ENCODE peak calls at places on chromosomes 1 and 21, in five cellular contexts. One of them, this sample, is unnamed.

GRCh38 chr1:10210841-10211804 is 753 bp downstream of the KIF1B start:
- DNase-seq in CD4-positive, alpha-beta T cell: no peak
- DNase-seq in A549: peak
- DNase-seq in tibial nerve: peak
- DNase-seq in neural progenitor cell: peak
- DNase-seq in this sample: peak

GRCh38 chr1:180192172-180192571 is 37.5 kb downstream of the QSOX1 start:
- DNase-seq in A549: no peak
- DNase-seq in CD4-positive, alpha-beta T cell: no peak
- DNase-seq in neural progenitor cell: no peak
- DNase-seq in tibial nerve: no peak
- DNase-seq in this sample: no peak

GRCh38 chr1:85624361-85624760 is 43.8 kb downstream of the CCN1 start:
- DNase-seq in A549: no peak
- DNase-seq in CD4-positive, alpha-beta T cell: no peak
- DNase-seq in tibial nerve: no peak
- DNase-seq in neural progenitor cell: no peak
- DNase-seq in this sample: no peak

GRCh38 chr21:46552865-46553379 is 52.0 kb downstream of the S100B start:
- DNase-seq in A549: no peak
- DNase-seq in neural progenitor cell: no peak
- DNase-seq in tibial nerve: no peak
- DNase-seq in CD4-positive, alpha-beta T cell: no peak
- DNase-seq in this sample: no peak

GRCh38 chr1:59703226-59703917 is 111.4 kb upstream of the HOOK1 start:
- DNase-seq in neural progenitor cell: no peak
- DNase-seq in CD4-positive, alpha-beta T cell: no peak
- DNase-seq in tibial nerve: no peak
- DNase-seq in A549: no peak
- DNase-seq in this sample: no peak

GRCh38 chr1:27940297-27940696 is 5.5 kb downstream of the SMPDL3B start:
- DNase-seq in tibial nerve: peak
- DNase-seq in neural progenitor cell: peak
- DNase-seq in A549: peak
- DNase-seq in CD4-positive, alpha-beta T cell: peak
- DNase-seq in this sample: no peak

GRCh38 chr1:41495171-41495948 is 10.9 kb upstream of the EDN2 start:
- DNase-seq in CD4-positive, alpha-beta T cell: no peak
- DNase-seq in neural progenitor cell: peak
- DNase-seq in A549: no peak
- DNase-seq in tibial nerve: no peak
- DNase-seq in this sample: no peak

GRCh38 chr1:236938745-236939144 is 65.5 kb downstream of the MT1HL1 start:
- DNase-seq in CD4-positive, alpha-beta T cell: no peak
- DNase-seq in A549: no peak
- DNase-seq in neural progenitor cell: no peak
- DNase-seq in tibial nerve: no peak
- DNase-seq in this sample: no peak

GRCh38 chr1:7267493-7267892 is 482.2 kb downstream of the CAMTA1 start:
- DNase-seq in CD4-positive, alpha-beta T cell: no peak
- DNase-seq in neural progenitor cell: no peak
- DNase-seq in A549: no peak
- DNase-seq in tibial nerve: no peak
- DNase-seq in this sample: no peak

GRCh38 chr1:66253330-66253921 is 280.5 kb upstream of the SGIP1 start:
- DNase-seq in neural progenitor cell: peak
- DNase-seq in A549: peak
- DNase-seq in tibial nerve: no peak
- DNase-seq in CD4-positive, alpha-beta T cell: no peak
- DNase-seq in this sample: peak

GRCh38 chr1:235632538-235633219 is 16.9 kb downstream of the GNG4 start:
- DNase-seq in CD4-positive, alpha-beta T cell: no peak
- DNase-seq in A549: no peak
- DNase-seq in tibial nerve: no peak
- DNase-seq in neural progenitor cell: peak
- DNase-seq in this sample: no peak

GRCh38 chr1:66503841-66504470 is 30.0 kb upstream of the SGIP1 start:
- DNase-seq in tibial nerve: no peak
- DNase-seq in CD4-positive, alpha-beta T cell: peak
- DNase-seq in neural progenitor cell: peak
- DNase-seq in A549: peak
- DNase-seq in this sample: peak

GRCh38 chr1:75725256-75725655 is 747 bp downstream of the ACADM start:
- DNase-seq in A549: no peak
- DNase-seq in tibial nerve: no peak
- DNase-seq in CD4-positive, alpha-beta T cell: no peak
- DNase-seq in neural progenitor cell: no peak
- DNase-seq in this sample: no peak

GRCh38 chr1:246875041-246876026 is 56.4 kb downstream of the AHCTF1 start:
- DNase-seq in neural progenitor cell: no peak
- DNase-seq in CD4-positive, alpha-beta T cell: no peak
- DNase-seq in A549: no peak
- DNase-seq in tibial nerve: no peak
- DNase-seq in this sample: peak

GRCh38 chr1:51792864-51793263 is 85.7 kb downstream of the NRDC start:
- DNase-seq in tibial nerve: no peak
- DNase-seq in CD4-positive, alpha-beta T cell: no peak
- DNase-seq in A549: no peak
- DNase-seq in neural progenitor cell: no peak
- DNase-seq in this sample: no peak

GRCh38 chr1:14788065-14788464 is 189.6 kb downstream of the KAZN start:
- DNase-seq in CD4-positive, alpha-beta T cell: no peak
- DNase-seq in A549: no peak
- DNase-seq in neural progenitor cell: no peak
- DNase-seq in tibial nerve: no peak
- DNase-seq in this sample: no peak

GRCh38 chr1:115624859-115625258 is 16.9 kb upstream of the VANGL1 start:
- DNase-seq in neural progenitor cell: no peak
- DNase-seq in A549: no peak
- DNase-seq in tibial nerve: no peak
- DNase-seq in CD4-positive, alpha-beta T cell: no peak
- DNase-seq in this sample: no peak

GRCh38 chr1:10161541-10162290 is 48.7 kb upstream of the KIF1B start:
- DNase-seq in tibial nerve: no peak
- DNase-seq in neural progenitor cell: no peak
- DNase-seq in CD4-positive, alpha-beta T cell: no peak
- DNase-seq in A549: no peak
- DNase-seq in this sample: no peak

GRCh38 chr1:237059244-237059643 is 17.3 kb downstream of the RYR2 start:
- DNase-seq in tibial nerve: no peak
- DNase-seq in A549: no peak
- DNase-seq in neural progenitor cell: no peak
- DNase-seq in CD4-positive, alpha-beta T cell: no peak
- DNase-seq in this sample: no peak

GRCh38 chr1:24464378-24464770 is 38.3 kb upstream of the RCAN3 start:
- DNase-seq in tibial nerve: no peak
- DNase-seq in A549: no peak
- DNase-seq in CD4-positive, alpha-beta T cell: no peak
- DNase-seq in neural progenitor cell: peak
- DNase-seq in this sample: no peak

GRCh38 chr1:7437608-7438395 is 333.3 kb upstream of the VAMP3 start:
- DNase-seq in CD4-positive, alpha-beta T cell: no peak
- DNase-seq in A549: no peak
- DNase-seq in tibial nerve: no peak
- DNase-seq in neural progenitor cell: no peak
- DNase-seq in this sample: no peak

GRCh38 chr21:45932922-45933502 is 48.6 kb upstream of the COL6A1 start:
- DNase-seq in CD4-positive, alpha-beta T cell: no peak
- DNase-seq in tibial nerve: no peak
- DNase-seq in A549: no peak
- DNase-seq in neural progenitor cell: no peak
- DNase-seq in this sample: no peak

GRCh38 chr1:120178799-120179419 is 2.6 kb upstream of the SEC22B start:
- DNase-seq in CD4-positive, alpha-beta T cell: no peak
- DNase-seq in neural progenitor cell: peak
- DNase-seq in tibial nerve: no peak
- DNase-seq in A549: no peak
- DNase-seq in this sample: no peak

GRCh38 chr1:186806477-186806876 is 22.3 kb upstream of the PLA2G4A start:
- DNase-seq in CD4-positive, alpha-beta T cell: no peak
- DNase-seq in tibial nerve: no peak
- DNase-seq in neural progenitor cell: peak
- DNase-seq in A549: peak
- DNase-seq in this sample: peak

GRCh38 chr1:43270421-43271095 is 775 bp downstream of the TMEM125 start:
- DNase-seq in A549: no peak
- DNase-seq in neural progenitor cell: peak
- DNase-seq in tibial nerve: no peak
- DNase-seq in CD4-positive, alpha-beta T cell: no peak
- DNase-seq in this sample: peak

GRCh38 chr1:232381676-232382075 is 248.3 kb downstream of the SIPA1L2 start:
- DNase-seq in tibial nerve: no peak
- DNase-seq in CD4-positive, alpha-beta T cell: no peak
- DNase-seq in neural progenitor cell: no peak
- DNase-seq in A549: no peak
- DNase-seq in this sample: no peak

GRCh38 chr1:156226116-156226538 is 13.3 kb downstream of the PMF1 start:
- DNase-seq in CD4-positive, alpha-beta T cell: no peak
- DNase-seq in tibial nerve: no peak
- DNase-seq in A549: no peak
- DNase-seq in neural progenitor cell: no peak
- DNase-seq in this sample: no peak

GRCh38 chr1:35968396-35968795 is 37.5 kb downstream of the AGO3 start:
- DNase-seq in tibial nerve: no peak
- DNase-seq in neural progenitor cell: no peak
- DNase-seq in CD4-positive, alpha-beta T cell: no peak
- DNase-seq in A549: no peak
- DNase-seq in this sample: no peak

GRCh38 chr1:38827299-38827698 is 32.3 kb downstream of the RRAGC start:
- DNase-seq in tibial nerve: no peak
- DNase-seq in CD4-positive, alpha-beta T cell: no peak
- DNase-seq in A549: no peak
- DNase-seq in neural progenitor cell: no peak
- DNase-seq in this sample: no peak

GRCh38 chr1:195275688-195276087 is 1332.6 kb downstream of the KCNT2 start:
- DNase-seq in neural progenitor cell: no peak
- DNase-seq in CD4-positive, alpha-beta T cell: no peak
- DNase-seq in tibial nerve: no peak
- DNase-seq in A549: no peak
- DNase-seq in this sample: no peak

GRCh38 chr1:197924516-197925123 is 7.4 kb downstream of the LHX9 start:
- DNase-seq in neural progenitor cell: peak
- DNase-seq in A549: peak
- DNase-seq in CD4-positive, alpha-beta T cell: no peak
- DNase-seq in tibial nerve: no peak
- DNase-seq in this sample: peak

GRCh38 chr1:197933016-197933415 is 15.8 kb downstream of the LHX9 start:
- DNase-seq in CD4-positive, alpha-beta T cell: no peak
- DNase-seq in A549: no peak
- DNase-seq in tibial nerve: no peak
- DNase-seq in neural progenitor cell: no peak
- DNase-seq in this sample: no peak

GRCh38 chr1:197933647-197934046 is 16.5 kb downstream of the LHX9 start:
- DNase-seq in CD4-positive, alpha-beta T cell: no peak
- DNase-seq in A549: no peak
- DNase-seq in neural progenitor cell: no peak
- DNase-seq in tibial nerve: no peak
- DNase-seq in this sample: no peak

GRCh38 chr1:197927908-197928665 is 10.9 kb downstream of the LHX9 start:
- DNase-seq in CD4-positive, alpha-beta T cell: no peak
- DNase-seq in tibial nerve: no peak
- DNase-seq in A549: no peak
- DNase-seq in neural progenitor cell: no peak
- DNase-seq in this sample: no peak

GRCh38 chr1:197928849-197929336 is 11.7 kb downstream of the LHX9 start:
- DNase-seq in tibial nerve: no peak
- DNase-seq in A549: no peak
- DNase-seq in CD4-positive, alpha-beta T cell: no peak
- DNase-seq in neural progenitor cell: peak
- DNase-seq in this sample: no peak
- TF ChIP-seq CTCF in tibial nerve: no peak
- TF ChIP-seq CTCF in A549: no peak
- TF ChIP-seq CTCF in CD4-positive, alpha-beta T cell: no peak
- TF ChIP-seq CTCF in neural progenitor cell: no peak
- TF ChIP-seq CTCF in this sample: no peak

DNA sequence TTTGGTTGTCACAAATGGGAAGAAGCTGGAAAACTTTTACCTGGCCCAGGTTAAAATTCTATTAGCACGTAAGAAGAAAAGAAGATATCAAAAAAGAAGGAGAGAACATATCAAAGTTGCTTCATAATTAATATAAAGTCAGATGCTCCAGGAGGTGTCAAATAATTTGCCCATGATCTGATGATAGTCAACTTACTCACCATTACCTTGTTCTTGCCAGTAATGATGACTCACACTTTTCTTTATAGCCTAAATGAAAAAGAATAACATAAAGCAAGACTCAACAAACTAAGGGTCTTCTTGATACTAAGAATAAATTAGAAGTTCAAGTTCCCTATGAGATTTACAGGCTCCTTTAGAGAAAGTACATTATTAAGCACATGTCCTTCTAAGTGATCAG is 580.4 kb downstream of the TTLL7 start:
- DNase-seq in A549: no peak
- DNase-seq in CD4-positive, alpha-beta T cell: no peak
- DNase-seq in neural progenitor cell: no peak
- DNase-seq in tibial nerve: no peak
- DNase-seq in this sample: no peak
- H3K27ac ChIP-seq in A549: no peak
- H3K27ac ChIP-seq in CD4-positive, alpha-beta T cell: no peak
- H3K27ac ChIP-seq in neural progenitor cell: no peak
- H3K27ac ChIP-seq in tibial nerve: no peak
- H3K27ac ChIP-seq in this sample: no peak

GRCh38 chr1:18972531-18972930 is 16.1 kb upstream of the IFFO2 start:
- DNase-seq in A549: no peak
- DNase-seq in CD4-positive, alpha-beta T cell: no peak
- DNase-seq in tibial nerve: no peak
- DNase-seq in neural progenitor cell: no peak
- DNase-seq in this sample: peak
- TF ChIP-seq CTCF in A549: peak
- TF ChIP-seq CTCF in CD4-positive, alpha-beta T cell: peak
- TF ChIP-seq CTCF in tibial nerve: peak
- TF ChIP-seq CTCF in neural progenitor cell: no peak
- TF ChIP-seq CTCF in this sample: no peak

GRCh38 chr1:31116022-31116421 is 50.5 kb upstream of the PUM1 start:
- DNase-seq in tibial nerve: no peak
- DNase-seq in A549: no peak
- DNase-seq in CD4-positive, alpha-beta T cell: no peak
- DNase-seq in neural progenitor cell: no peak
- DNase-seq in this sample: no peak

GRCh38 chr1:31110846-31111245 is 45.3 kb upstream of the PUM1 start:
- DNase-seq in A549: no peak
- DNase-seq in CD4-positive, alpha-beta T cell: no peak
- DNase-seq in tibial nerve: no peak
- DNase-seq in neural progenitor cell: no peak
- DNase-seq in this sample: no peak

GRCh38 chr1:31108861-31109260 is 43.3 kb upstream of the PUM1 start:
- DNase-seq in neural progenitor cell: no peak
- DNase-seq in tibial nerve: no peak
- DNase-seq in A549: no peak
- DNase-seq in CD4-positive, alpha-beta T cell: no peak
- DNase-seq in this sample: no peak

GRCh38 chr1:31112223-31112622 is 46.7 kb upstream of the PUM1 start:
- DNase-seq in A549: no peak
- DNase-seq in tibial nerve: no peak
- DNase-seq in neural progenitor cell: no peak
- DNase-seq in CD4-positive, alpha-beta T cell: no peak
- DNase-seq in this sample: no peak

GRCh38 chr1:31111290-31111951 is 45.9 kb upstream of the PUM1 start:
- DNase-seq in neural progenitor cell: peak
- DNase-seq in A549: no peak
- DNase-seq in CD4-positive, alpha-beta T cell: no peak
- DNase-seq in tibial nerve: peak
- DNase-seq in this sample: peak
- H3K27ac ChIP-seq in neural progenitor cell: no peak
- H3K27ac ChIP-seq in A549: peak
- H3K27ac ChIP-seq in CD4-positive, alpha-beta T cell: no peak
- H3K27ac ChIP-seq in tibial nerve: no peak
- H3K27ac ChIP-seq in this sample: peak

This sample was measured in RWPE1.